ENCODE peak calls at places on chromosome 22, in six cellular contexts. One of them, this sample, is unnamed.
A peak's percentile ranks its signal among the peaks of the same experiment; 100 is the strongest.

GRCh38 chr22:43532301-43533050 is 120.7 kb downstream of the MPPED1 start:
- DNase-seq in upper lobe of right lung: no peak
- DNase-seq in adrenal gland: no peak
- DNase-seq in GM13976: no peak
- DNase-seq in lower lobe of right lung: no peak
- DNase-seq in Caco-2: no peak
- DNase-seq in this sample: no peak

GRCh38 chr22:38740754-38741153 is 15.0 kb downstream of the SUN2 start:
- DNase-seq in adrenal gland: no peak
- DNase-seq in upper lobe of right lung: no peak
- DNase-seq in GM13976: no peak
- DNase-seq in lower lobe of right lung: no peak
- DNase-seq in Caco-2: no peak
- DNase-seq in this sample: no peak

GRCh38 chr22:21791635-21792625 is 56.3 kb upstream of the YPEL1 start:
- DNase-seq in upper lobe of right lung: no peak
- DNase-seq in Caco-2: no peak
- DNase-seq in lower lobe of right lung: no peak
- DNase-seq in adrenal gland: no peak
- DNase-seq in GM13976: peak; percentile 68
- DNase-seq in this sample: no peak

GRCh38 chr22:25062378-25063095 is 110.0 kb downstream of the KIAA1671 start:
- DNase-seq in lower lobe of right lung: no peak
- DNase-seq in Caco-2: no peak
- DNase-seq in upper lobe of right lung: no peak
- DNase-seq in adrenal gland: no peak
- DNase-seq in GM13976: no peak
- DNase-seq in this sample: no peak

GRCh38 chr22:25404556-25404922 is 159.9 kb upstream of the GRK3 start:
- DNase-seq in upper lobe of right lung: no peak
- DNase-seq in lower lobe of right lung: no peak
- DNase-seq in GM13976: peak; percentile 33
- DNase-seq in Caco-2: no peak
- DNase-seq in adrenal gland: peak; percentile 16
- DNase-seq in this sample: no peak

GRCh38 chr22:37913233-37913721 is 7.2 kb downstream of the MICALL1 start:
- DNase-seq in adrenal gland: no peak
- DNase-seq in upper lobe of right lung: no peak
- DNase-seq in lower lobe of right lung: no peak
- DNase-seq in Caco-2: no peak
- DNase-seq in GM13976: no peak
- DNase-seq in this sample: no peak

GRCh38 chr22:21641417-21641794 is 696 bp upstream of the SDF2L1 start:
- DNase-seq in adrenal gland: peak; percentile 62
- DNase-seq in GM13976: peak; percentile 54
- DNase-seq in upper lobe of right lung: peak; percentile 79
- DNase-seq in Caco-2: peak; percentile 69
- DNase-seq in lower lobe of right lung: peak; percentile 64
- DNase-seq in this sample: peak; percentile 43

GRCh38 chr22:43263645-43264514 is 76.9 kb upstream of the TTLL12 start:
- DNase-seq in GM13976: peak; percentile 89
- DNase-seq in lower lobe of right lung: peak; percentile 71
- DNase-seq in upper lobe of right lung: no peak
- DNase-seq in adrenal gland: peak; percentile 51
- DNase-seq in Caco-2: no peak
- DNase-seq in this sample: peak; percentile 85

GRCh38 chr22:50676661-50677492 is 4.3 kb downstream of the SHANK3 start:
- DNase-seq in upper lobe of right lung: no peak
- DNase-seq in lower lobe of right lung: no peak
- DNase-seq in adrenal gland: no peak
- DNase-seq in GM13976: peak; percentile 19
- DNase-seq in Caco-2: no peak
- DNase-seq in this sample: no peak

GRCh38 chr22:42958937-42959336 is 56.0 kb downstream of the PACSIN2 start:
- DNase-seq in upper lobe of right lung: no peak
- DNase-seq in adrenal gland: no peak
- DNase-seq in lower lobe of right lung: no peak
- DNase-seq in GM13976: no peak
- DNase-seq in Caco-2: no peak
- DNase-seq in this sample: no peak

GRCh38 chr22:39520874-39521857 is 804 bp downstream of the ATF4 start:
- DNase-seq in Caco-2: peak; percentile 68
- DNase-seq in upper lobe of right lung: peak; percentile 92
- DNase-seq in GM13976: peak; percentile 84
- DNase-seq in adrenal gland: peak; percentile 82
- DNase-seq in lower lobe of right lung: peak; percentile 90
- DNase-seq in this sample: peak; percentile 89

GRCh38 chr22:20996031-20996410 is 5.9 kb downstream of the THAP7 start:
- DNase-seq in lower lobe of right lung: no peak
- DNase-seq in adrenal gland: no peak
- DNase-seq in Caco-2: no peak
- DNase-seq in GM13976: no peak
- DNase-seq in upper lobe of right lung: no peak
- DNase-seq in this sample: no peak

GRCh38 chr22:47402876-47403525 is 640.6 kb downstream of the TBC1D22A start:
- DNase-seq in upper lobe of right lung: peak; percentile 38
- DNase-seq in Caco-2: peak; percentile 8
- DNase-seq in GM13976: no peak
- DNase-seq in lower lobe of right lung: no peak
- DNase-seq in adrenal gland: no peak
- DNase-seq in this sample: no peak

GRCh38 chr22:43228330-43228729 is 41.4 kb upstream of the TTLL12 start:
- DNase-seq in Caco-2: peak; percentile 55
- DNase-seq in GM13976: peak; percentile 57
- DNase-seq in lower lobe of right lung: no peak
- DNase-seq in adrenal gland: peak; percentile 39
- DNase-seq in upper lobe of right lung: no peak
- DNase-seq in this sample: no peak

GRCh38 chr22:47621253-47621652 is 858.8 kb downstream of the TBC1D22A start:
- DNase-seq in upper lobe of right lung: peak; percentile 22
- DNase-seq in GM13976: no peak
- DNase-seq in lower lobe of right lung: no peak
- DNase-seq in adrenal gland: no peak
- DNase-seq in Caco-2: peak; percentile 10
- DNase-seq in this sample: no peak

GRCh38 chr22:45996241-45997076 is 19.5 kb upstream of the WNT7B start:
- DNase-seq in adrenal gland: peak; percentile 56
- DNase-seq in GM13976: peak; percentile 68
- DNase-seq in upper lobe of right lung: peak; percentile 84
- DNase-seq in Caco-2: no peak
- DNase-seq in lower lobe of right lung: peak; percentile 86
- DNase-seq in this sample: no peak

GRCh38 chr22:43031617-43032016 is 16.7 kb upstream of the PACSIN2 start:
- DNase-seq in Caco-2: no peak
- DNase-seq in lower lobe of right lung: no peak
- DNase-seq in GM13976: no peak
- DNase-seq in upper lobe of right lung: no peak
- DNase-seq in adrenal gland: no peak
- DNase-seq in this sample: no peak

GRCh38 chr22:40312050-40312449 is 34.2 kb upstream of the ADSL start:
- DNase-seq in GM13976: no peak
- DNase-seq in lower lobe of right lung: no peak
- DNase-seq in adrenal gland: no peak
- DNase-seq in Caco-2: no peak
- DNase-seq in upper lobe of right lung: no peak
- DNase-seq in this sample: no peak

GRCh38 chr22:42895087-42895486 is 38.0 kb upstream of the ARFGAP3 start:
- DNase-seq in upper lobe of right lung: no peak
- DNase-seq in GM13976: peak; percentile 73
- DNase-seq in adrenal gland: no peak
- DNase-seq in Caco-2: no peak
- DNase-seq in lower lobe of right lung: no peak
- DNase-seq in this sample: no peak

GRCh38 chr22:20519558-20519957 is 12.1 kb downstream of the MED15 start:
- DNase-seq in lower lobe of right lung: no peak
- DNase-seq in GM13976: no peak
- DNase-seq in Caco-2: no peak
- DNase-seq in upper lobe of right lung: no peak
- DNase-seq in adrenal gland: no peak
- DNase-seq in this sample: no peak

DNA sequence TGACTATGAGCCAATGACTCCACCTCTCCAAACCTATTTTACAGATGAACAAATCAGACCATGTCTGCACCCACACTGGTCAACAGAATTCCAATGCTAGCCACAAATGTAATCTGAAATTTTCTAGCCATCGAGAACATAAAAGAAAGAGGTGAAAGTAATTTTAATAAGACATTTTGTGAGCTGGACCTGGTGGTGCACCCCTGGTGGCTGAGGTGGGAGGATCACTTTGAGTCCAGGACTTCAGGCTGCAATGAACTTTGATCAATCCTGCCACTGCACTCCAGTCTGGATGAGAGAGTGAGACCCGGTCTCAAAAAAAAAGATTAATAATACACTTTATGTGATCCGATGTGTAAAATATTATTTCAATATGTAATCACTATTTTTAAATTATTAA is 9.4 kb upstream of the RNF185 start:
- DNase-seq in Caco-2: no peak
- DNase-seq in lower lobe of right lung: no peak
- DNase-seq in upper lobe of right lung: no peak
- DNase-seq in GM13976: no peak
- DNase-seq in adrenal gland: no peak
- DNase-seq in this sample: no peak
- TF ChIP-seq CTCF in Caco-2: peak; percentile 57
- TF ChIP-seq CTCF in lower lobe of right lung: no peak
- TF ChIP-seq CTCF in upper lobe of right lung: peak; percentile 13
- TF ChIP-seq CTCF in GM13976: no peak
- TF ChIP-seq CTCF in adrenal gland: peak; percentile 5
- TF ChIP-seq CTCF in this sample: no peak

GRCh38 chr22:27314276-27314807 is 487.2 kb downstream of the MN1 start:
- DNase-seq in GM13976: no peak
- DNase-seq in upper lobe of right lung: no peak
- DNase-seq in adrenal gland: no peak
- DNase-seq in lower lobe of right lung: no peak
- DNase-seq in Caco-2: peak; percentile 50
- DNase-seq in this sample: no peak

GRCh38 chr22:27317961-27318360 is 483.6 kb downstream of the MN1 start:
- DNase-seq in GM13976: no peak
- DNase-seq in lower lobe of right lung: no peak
- DNase-seq in Caco-2: no peak
- DNase-seq in adrenal gland: no peak
- DNase-seq in upper lobe of right lung: no peak
- DNase-seq in this sample: no peak

GRCh38 chr22:27315833-27316232 is 485.7 kb downstream of the MN1 start:
- DNase-seq in lower lobe of right lung: no peak
- DNase-seq in upper lobe of right lung: no peak
- DNase-seq in Caco-2: no peak
- DNase-seq in GM13976: no peak
- DNase-seq in adrenal gland: no peak
- DNase-seq in this sample: no peak

GRCh38 chr22:27318516-27318915 is 483.0 kb downstream of the MN1 start:
- DNase-seq in lower lobe of right lung: no peak
- DNase-seq in GM13976: no peak
- DNase-seq in adrenal gland: no peak
- DNase-seq in upper lobe of right lung: no peak
- DNase-seq in Caco-2: peak; percentile 52
- DNase-seq in this sample: no peak

DNA sequence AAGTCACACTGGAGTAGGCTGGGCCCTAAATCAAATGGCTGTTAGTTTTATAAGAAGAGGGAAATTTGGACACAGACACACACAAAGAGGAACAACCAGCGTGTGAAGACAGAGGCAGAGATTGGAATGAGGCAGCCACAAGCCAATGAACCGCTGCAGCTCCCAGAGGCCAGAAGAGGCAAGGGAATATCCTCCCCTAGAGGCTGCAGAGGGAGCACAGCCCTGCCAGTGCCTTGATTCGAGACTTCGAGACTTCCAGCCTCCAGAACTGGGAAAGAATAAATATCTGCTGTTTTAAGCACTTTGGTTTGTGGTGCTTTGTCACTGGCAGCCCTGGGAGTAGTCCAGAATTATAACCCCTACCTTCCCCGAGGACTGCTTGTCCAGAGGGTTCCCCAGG is 484.4 kb downstream of the MN1 start:
- DNase-seq in GM13976: no peak
- DNase-seq in Caco-2: no peak
- DNase-seq in upper lobe of right lung: no peak
- DNase-seq in lower lobe of right lung: no peak
- DNase-seq in adrenal gland: no peak
- DNase-seq in this sample: no peak
- TF ChIP-seq CTCF in GM13976: no peak
- TF ChIP-seq CTCF in Caco-2: no peak
- TF ChIP-seq CTCF in upper lobe of right lung: no peak
- TF ChIP-seq CTCF in lower lobe of right lung: no peak
- TF ChIP-seq CTCF in adrenal gland: no peak
- TF ChIP-seq CTCF in this sample: no peak

GRCh38 chr22:48943567-48944432 is 883.9 kb downstream of the BRD1 start:
- DNase-seq in GM13976: no peak
- DNase-seq in lower lobe of right lung: no peak
- DNase-seq in Caco-2: peak; percentile 47
- DNase-seq in adrenal gland: no peak
- DNase-seq in upper lobe of right lung: peak; percentile 60
- DNase-seq in this sample: no peak
- TF ChIP-seq CTCF in GM13976: no peak
- TF ChIP-seq CTCF in lower lobe of right lung: peak; percentile 65
- TF ChIP-seq CTCF in Caco-2: peak; percentile 32
- TF ChIP-seq CTCF in adrenal gland: peak; percentile 28
- TF ChIP-seq CTCF in upper lobe of right lung: peak; percentile 50
- TF ChIP-seq CTCF in this sample: no peak

GRCh38 chr22:32158712-32159533 is at the start of gene C22orf42:
- DNase-seq in upper lobe of right lung: no peak
- DNase-seq in Caco-2: no peak
- DNase-seq in GM13976: no peak
- DNase-seq in adrenal gland: no peak
- DNase-seq in lower lobe of right lung: no peak
- DNase-seq in this sample: no peak
- TF ChIP-seq CTCF in upper lobe of right lung: no peak
- TF ChIP-seq CTCF in Caco-2: no peak
- TF ChIP-seq CTCF in GM13976: no peak
- TF ChIP-seq CTCF in adrenal gland: no peak
- TF ChIP-seq CTCF in lower lobe of right lung: no peak
- TF ChIP-seq CTCF in this sample: no peak

GRCh38 chr22:19038728-19039447 is 83.3 kb downstream of the DGCR2 start:
- DNase-seq in Caco-2: no peak
- DNase-seq in upper lobe of right lung: peak; percentile 61
- DNase-seq in lower lobe of right lung: peak; percentile 39
- DNase-seq in GM13976: no peak
- DNase-seq in adrenal gland: no peak
- DNase-seq in this sample: no peak
- TF ChIP-seq CTCF in Caco-2: no peak
- TF ChIP-seq CTCF in upper lobe of right lung: no peak
- TF ChIP-seq CTCF in lower lobe of right lung: no peak
- TF ChIP-seq CTCF in GM13976: no peak
- TF ChIP-seq CTCF in adrenal gland: no peak
- TF ChIP-seq CTCF in this sample: no peak

DNA sequence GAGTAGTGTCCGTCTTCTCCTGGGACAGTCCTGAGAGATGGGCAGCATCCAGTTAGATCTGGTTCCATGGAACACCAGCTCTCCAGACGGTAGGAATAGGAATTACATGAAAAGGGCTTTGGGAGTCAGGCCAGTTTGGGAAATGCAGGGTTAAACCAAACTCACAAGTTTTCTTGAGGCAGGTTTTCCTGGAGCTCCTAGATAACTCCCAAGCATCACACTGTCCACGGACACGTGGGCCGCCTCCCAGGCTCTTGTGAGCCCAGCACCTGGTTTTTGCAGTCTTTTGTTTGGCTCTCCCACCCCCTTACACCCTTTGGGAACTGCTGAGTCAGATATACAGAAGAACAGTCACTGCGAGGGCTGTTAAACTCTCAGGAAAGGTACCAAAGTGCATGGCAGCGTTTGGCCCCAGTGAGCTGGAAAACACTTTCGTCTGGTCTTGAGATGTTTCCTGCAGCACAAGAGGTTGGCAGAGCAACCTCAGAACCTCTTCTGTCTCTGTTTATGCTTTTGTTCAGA is 90.0 kb downstream of the BCR start:
- DNase-seq in adrenal gland: no peak
- DNase-seq in lower lobe of right lung: no peak
- DNase-seq in Caco-2: no peak
- DNase-seq in upper lobe of right lung: no peak
- DNase-seq in GM13976: no peak
- DNase-seq in this sample: no peak
- TF ChIP-seq CTCF in adrenal gland: no peak
- TF ChIP-seq CTCF in lower lobe of right lung: no peak
- TF ChIP-seq CTCF in Caco-2: no peak
- TF ChIP-seq CTCF in upper lobe of right lung: no peak
- TF ChIP-seq CTCF in GM13976: no peak
- TF ChIP-seq CTCF in this sample: no peak